ENCODE peak calls at places on chromosome X, in five cellular contexts. I, L, R, F and V are unnamed samples.

GRCh38 chrX:144896323-144896722 is 351.0 kb upstream of the SPANXN1 start:
- DNase-seq in I (no peak), L (no peak), R (no peak), F (peak; percentile 3), V (no peak)

GRCh38 chrX:22395372-22395771 is 122.7 kb downstream of the CBLL2 start:
- DNase-seq in I (no peak), L (no peak), R (no peak), F (no peak), V (no peak)

GRCh38 chrX:7132335-7133035 is 15.0 kb upstream of the STS start:
- DNase-seq in I (peak; percentile 20), L (peak; percentile 91), R (no peak), F (peak; percentile 42), V (peak; percentile 61)

GRCh38 chrX:118188977-118189376 is 72.4 kb upstream of the KLHL13 start:
- DNase-seq in I (no peak), L (no peak), R (no peak), F (no peak), V (no peak)

GRCh38 chrX:45009371-45010000 is 136.5 kb downstream of the KDM6A start:
- DNase-seq in I (no peak), L (no peak), R (no peak), F (no peak), V (no peak)

GRCh38 chrX:30654989-30655607 is 1.9 kb downstream of the GK start:
- DNase-seq in I (no peak), L (no peak), R (no peak), F (no peak), V (no peak)

GRCh38 chrX:37847733-37848197 is 394 bp upstream of the DYNLT3 start:
- DNase-seq in I (no peak), L (no peak), R (no peak), F (no peak), V (no peak)

GRCh38 chrX:40260123-40260751 is 162.5 kb upstream of the BCOR start:
- DNase-seq in I (no peak), L (no peak), R (no peak), F (no peak), V (no peak)

GRCh38 chrX:14235004-14235403 is 205.3 kb upstream of the GEMIN8 start:
- DNase-seq in I (no peak), L (no peak), R (no peak), F (peak; percentile 7), V (no peak)

GRCh38 chrX:9635805-9636204 is 129.8 kb downstream of the GPR143 start:
- DNase-seq in I (no peak), L (no peak), R (no peak), F (no peak), V (no peak)

GRCh38 chrX:9638871-9639270 is 126.8 kb downstream of the GPR143 start:
- DNase-seq in I (no peak), L (no peak), R (no peak), F (no peak), V (no peak)

DNA sequence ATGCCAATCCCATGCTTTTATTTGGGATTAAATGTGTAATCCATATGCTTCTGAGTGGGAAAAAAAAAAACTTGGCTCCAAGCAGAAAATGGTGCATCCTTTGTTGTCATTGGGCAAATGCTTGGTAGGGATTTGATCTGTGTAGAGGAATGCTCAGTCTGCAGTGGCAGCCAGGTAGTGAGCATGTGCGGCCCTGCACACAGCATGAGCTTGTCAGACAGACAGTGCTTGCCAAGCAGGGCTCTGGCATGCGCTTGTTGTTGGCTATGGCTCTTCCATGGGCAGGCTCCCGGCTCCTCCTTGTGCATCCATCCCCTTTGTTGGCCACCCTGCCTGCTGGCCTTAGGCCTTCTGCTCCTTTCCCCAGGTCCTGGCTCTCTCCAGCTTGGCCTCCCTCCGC is 130.3 kb downstream of the GPR143 start:
- DNase-seq in I (no peak), L (no peak), R (no peak), F (no peak), V (no peak)
- H3K4me3 ChIP-seq in I (no peak overlapping the region), L (no peak overlapping the region), R (no peak overlapping the region), F (no peak overlapping the region), V (no peak overlapping the region)

GRCh38 chrX:65690057-65690855 is 22.8 kb downstream of the MSN start:
- DNase-seq in I (no peak), L (no peak), R (no peak), F (no peak), V (no peak)
- H3K27ac ChIP-seq in I (peak overlapping the region; percentile 67), L (peak overlapping the region; percentile 34), R (no peak overlapping the region), F (no peak overlapping the region), V (no peak overlapping the region)

GRCh38 chrX:1248381-1249061 is 20.1 kb upstream of the CSF2RA start:
- DNase-seq in I (no peak), L (no peak), R (no peak), F (peak; percentile 97), V (no peak)
- H3K4me3 ChIP-seq in I (no peak overlapping the region), L (no peak overlapping the region), R (no peak overlapping the region), F (peak overlapping the region; percentile 43), V (no peak overlapping the region)

DNA sequence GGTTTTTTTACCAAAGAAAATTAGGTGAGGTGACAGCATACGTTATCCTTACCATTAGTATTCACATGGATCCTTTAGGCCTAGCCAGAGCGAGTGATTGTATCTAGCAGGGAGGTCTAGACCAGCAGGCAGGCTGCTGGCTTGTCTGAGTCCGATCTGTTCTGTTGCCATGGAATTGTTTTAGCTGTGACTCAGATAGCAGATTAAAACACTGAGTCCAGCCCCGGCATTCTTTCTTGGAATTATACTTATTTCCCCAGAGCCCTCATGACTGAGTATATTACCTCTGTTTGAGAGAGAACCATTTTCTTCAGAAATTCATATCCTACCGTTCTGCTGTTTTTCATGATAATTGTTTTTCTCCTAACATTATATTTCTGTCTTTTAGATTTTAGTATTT is 37.4 kb downstream of the OCRL start:
- DNase-seq in I (peak; percentile 32), L (no peak), R (no peak), F (no peak), V (no peak)
- H3K27ac ChIP-seq in I (peak overlapping the region; percentile 52), L (no peak overlapping the region), R (no peak overlapping the region), F (no peak overlapping the region), V (no peak overlapping the region)

GRCh38 chrX:56764975-56765791 is 36.1 kb downstream of the NBDY start:
- DNase-seq in I (no peak), L (peak; percentile 8), R (no peak), F (no peak), V (no peak)
- H3K4me3 ChIP-seq in I (no peak overlapping the region), L (no peak overlapping the region), R (no peak overlapping the region), F (no peak overlapping the region), V (no peak overlapping the region)